ENCODE peak calls at places on chromosomes 2 and 18, in six cellular contexts. G is IMR-90, H is neuronal stem cell, X is H1, O is mesenchymal stem cell, S is trophoblast cell. I is an unnamed sample.

GRCh38 chr2:206996556-206997065 is 57.3 kb downstream of the CPO start:
- DNase-seq in G (no peak), H (no peak), X (no peak), O (peak), S (no peak), I (no peak)

GRCh38 chr18:26271917-26272549 is 45.8 kb downstream of the TAF4B start:
- DNase-seq in G (no peak), H (no peak), X (no peak), O (no peak), S (no peak), I (no peak)

GRCh38 chr2:128369126-128369555 is 50.5 kb upstream of the HS6ST1 start:
- DNase-seq in G (peak), H (peak), X (no peak), O (no peak), S (no peak), I (peak)

GRCh38 chr2:52498062-52498750 is 1269.4 kb upstream of the CHAC2 start:
- DNase-seq in G (no peak), H (no peak), X (no peak), O (no peak), S (no peak), I (no peak)

GRCh38 chr18:1760901-1761300 is 810.4 kb downstream of the METTL4 start:
- DNase-seq in G (no peak), H (no peak), X (no peak), O (no peak), S (no peak), I (no peak)

GRCh38 chr2:240926516-240927389 is 20.6 kb downstream of the CROCC2 start:
- DNase-seq in G (peak), H (no peak), X (no peak), O (no peak), S (no peak), I (no peak)

GRCh38 chr2:180240774-180241173 is 233.7 kb upstream of the CWC22 start:
- DNase-seq in G (peak), H (no peak), X (no peak), O (peak), S (no peak), I (peak)

GRCh38 chr2:241776336-241777166 is at the start of gene GAL3ST2:
- DNase-seq in G (no peak), H (no peak), X (no peak), O (no peak), S (no peak), I (no peak)

GRCh38 chr2:233830111-233830760 is 24.1 kb downstream of the HJURP start:
- DNase-seq in G (no peak), H (no peak), X (no peak), O (no peak), S (no peak), I (no peak)

GRCh38 chr2:12884713-12885282 is 168.1 kb downstream of the TRIB2 start:
- DNase-seq in G (peak), H (no peak), X (no peak), O (peak), S (no peak), I (peak)

GRCh38 chr2:159209341-159210306 is 76.9 kb downstream of the WDSUB1 start:
- DNase-seq in G (no peak), H (no peak), X (no peak), O (no peak), S (no peak), I (no peak)

GRCh38 chr2:110017-110416 is 63.7 kb upstream of the FAM110C start:
- DNase-seq in G (no peak), H (no peak), X (no peak), O (no peak), S (no peak), I (no peak)

GRCh38 chr2:33289961-33290360 is 186.5 kb upstream of the RASGRP3 start:
- DNase-seq in G (no peak), H (no peak), X (no peak), O (peak), S (no peak), I (no peak)
- H3K23ac ChIP-seq in G (peak), H (no peak), X (no peak), O (no peak), S (no peak), I (no peak)

GRCh38 chr2:28359222-28360065 is 33.2 kb upstream of the FOSL2 start:
- DNase-seq in G (peak), H (no peak), X (no peak), O (peak), S (no peak), I (no peak)
- H3K9ac ChIP-seq in G (no peak), H (no peak), X (no peak), O (no peak), S (no peak), I (no peak)

GRCh38 chr18:31643003-31643402 is 41.4 kb downstream of the B4GALT6 start:
- DNase-seq in G (peak), H (no peak), X (no peak), O (no peak), S (no peak), I (no peak)
- H3K4me3 ChIP-seq in G (no peak), H (no peak), X (no peak), O (no peak), S (no peak), I (no peak)

GRCh38 chr2:169824373-169825333 is at the start of gene METTL5:
- DNase-seq in G (peak), H (peak), X (peak), O (peak), S (peak), I (peak)
- H3K23ac ChIP-seq in G (peak), H (peak), X (no peak), O (peak), S (no peak), I (peak)

GRCh38 chr2:186695081-186695756 is 1.4 kb downstream of the FAM171B start:
- DNase-seq in G (peak), H (no peak), X (no peak), O (peak), S (no peak), I (no peak)

GRCh38 chr2:186691231-186691630 is 2.6 kb upstream of the FAM171B start:
- DNase-seq in G (no peak), H (no peak), X (no peak), O (no peak), S (no peak), I (no peak)

GRCh38 chr2:186690796-186691195 is 3.1 kb upstream of the FAM171B start:
- DNase-seq in G (peak), H (no peak), X (no peak), O (no peak), S (no peak), I (no peak)

GRCh38 chr2:186691900-186692299 is 2.0 kb upstream of the FAM171B start:
- DNase-seq in G (no peak), H (no peak), X (no peak), O (no peak), S (no peak), I (no peak)

GRCh38 chr2:186693446-186693842 is 416 bp upstream of the FAM171B start:
- DNase-seq in G (no peak), H (no peak), X (no peak), O (no peak), S (no peak), I (no peak)
- H3K9ac ChIP-seq in G (peak), H (no peak), X (peak), O (peak), S (no peak), I (peak)

GRCh38 chr2:102143450-102143985 is 972 bp downstream of the IL1R1 start:
- DNase-seq in G (peak), H (no peak), X (no peak), O (peak), S (no peak), I (peak)

GRCh38 chr2:102145107-102145506 is 2.6 kb downstream of the IL1R1 start:
- DNase-seq in G (no peak), H (no peak), X (no peak), O (no peak), S (no peak), I (no peak)

GRCh38 chr2:102147935-102148334 is 5.4 kb downstream of the IL1R1 start:
- DNase-seq in G (peak), H (no peak), X (no peak), O (peak), S (no peak), I (no peak)

GRCh38 chr2:102144128-102144527 is 1.6 kb downstream of the IL1R1 start:
- DNase-seq in G (no peak), H (no peak), X (no peak), O (peak), S (no peak), I (no peak)

DNA sequence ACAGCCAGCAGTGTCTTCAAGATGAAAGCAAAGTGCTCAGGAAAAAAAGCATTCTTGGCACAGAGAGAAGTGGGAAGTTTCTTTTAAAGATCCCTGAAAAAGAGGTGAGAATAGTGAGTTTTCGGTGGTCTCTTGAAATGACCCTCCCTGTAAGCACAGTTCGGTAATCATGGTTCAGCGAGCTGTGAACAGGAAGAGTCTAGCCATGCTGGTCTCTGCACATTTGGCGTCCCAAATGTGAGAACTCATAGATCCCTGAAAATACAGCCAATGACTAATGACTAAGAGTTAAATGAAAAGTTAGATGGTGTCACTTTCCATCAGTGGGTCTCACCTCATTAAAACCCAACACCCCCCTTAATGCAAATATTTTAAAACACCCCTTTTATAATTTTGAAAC is 3.4 kb downstream of the IL1R1 start:
- DNase-seq in G (no peak), H (no peak), X (no peak), O (peak), S (no peak), I (no peak)
- H3K4me3 ChIP-seq in G (no peak), H (no peak), X (no peak), O (no peak), S (no peak), I (no peak)

GRCh38 chr18:3455938-3456685 is 6.1 kb downstream of the TGIF1 start:
- DNase-seq in G (peak), H (no peak), X (no peak), O (peak), S (no peak), I (peak)
- H3K23ac ChIP-seq in G (peak), H (no peak), X (no peak), O (no peak), S (no peak), I (no peak)